ENCODE peak calls at places on chromosome 1, in four cellular contexts. Z is kidney, Q is brain microvascular endothelial cell, T is lower lobe of right lung. H is an unnamed sample.

GRCh38 chr1:19436716-19437476 is 48.4 kb downstream of the CAPZB start:
- DNase-seq in T (peak; percentile 71), Z (peak; percentile 81), Q (peak; percentile 78), H (peak; percentile 89)

GRCh38 chr1:11151854-11152612 is 37.1 kb upstream of the ANGPTL7 start:
- DNase-seq in T (no peak), Z (no peak), Q (no peak), H (no peak)

GRCh38 chr1:206589206-206589605 is 23.1 kb downstream of the EIF2D start:
- DNase-seq in Z (peak; percentile 84), T (no peak), Q (peak; percentile 86), H (no peak)

GRCh38 chr1:185663332-185663731 is 70.9 kb upstream of the HMCN1 start:
- DNase-seq in T (no peak), Q (no peak), Z (no peak), H (no peak)

GRCh38 chr1:79188371-79188770 is 181.8 kb upstream of the ADGRL4 start:
- DNase-seq in Q (peak; percentile 38), Z (no peak), T (no peak), H (no peak)

GRCh38 chr1:3069491-3070303 is 694 bp downstream of the PRDM16 start:
- DNase-seq in T (peak; percentile 55), Q (peak; percentile 50), Z (peak; percentile 75), H (peak; percentile 64)

GRCh38 chr1:201785291-201785690 is 43.7 kb upstream of the IPO9 start:
- DNase-seq in Q (no peak), Z (no peak), T (no peak), H (no peak)

GRCh38 chr1:31707711-31708110 is 3.9 kb upstream of the COL16A1 start:
- DNase-seq in Z (no peak), Q (peak; percentile 63), T (no peak), H (no peak)

GRCh38 chr1:109338091-109338490 is 31.3 kb upstream of the MYBPHL start:
- DNase-seq in T (no peak), Q (no peak), Z (no peak), H (no peak)

GRCh38 chr1:182616130-182617074 is 12.2 kb upstream of the RGS16 start:
- DNase-seq in Q (peak; percentile 45), T (peak; percentile 88), Z (peak; percentile 86), H (peak; percentile 85)

GRCh38 chr1:38113080-38113743 is 66.6 kb upstream of the POU3F1 start:
- DNase-seq in T (no peak), Q (no peak), Z (no peak), H (no peak)

GRCh38 chr1:9230869-9231533 is 3.6 kb upstream of the H6PD start:
- DNase-seq in T (no peak), Q (no peak), Z (no peak), H (no peak)

GRCh38 chr1:9231648-9232332 is 2.8 kb upstream of the H6PD start:
- DNase-seq in Q (peak; percentile 54), T (no peak), Z (no peak), H (no peak)

GRCh38 chr1:9229549-9229948 is 5.0 kb upstream of the H6PD start:
- DNase-seq in T (no peak), Z (no peak), Q (no peak), H (no peak)

GRCh38 chr1:9225411-9225785 is 9.2 kb upstream of the H6PD start:
- DNase-seq in Z (no peak), T (no peak), Q (no peak), H (no peak)

GRCh38 chr1:9228589-9228988 is 6.0 kb upstream of the H6PD start:
- DNase-seq in Q (no peak), Z (no peak), T (no peak), H (no peak)
- H3K4me3 ChIP-seq in Q (no peak overlapping the region), Z (no peak overlapping the region), T (no peak overlapping the region), H (no peak overlapping the region)

GRCh38 chr1:222618001-222618879 is at the start of gene MIA3:
- DNase-seq in T (peak; percentile 88), Z (peak; percentile 96), Q (no peak), H (peak; percentile 93)
- H3K27ac ChIP-seq in T (peak within 1 kb of the TSS; percentile 90), Z (peak within 1 kb of the TSS; percentile 48), Q (peak within 1 kb of the TSS; percentile 84), H (no peak within 1 kb of the TSS)

DNA sequence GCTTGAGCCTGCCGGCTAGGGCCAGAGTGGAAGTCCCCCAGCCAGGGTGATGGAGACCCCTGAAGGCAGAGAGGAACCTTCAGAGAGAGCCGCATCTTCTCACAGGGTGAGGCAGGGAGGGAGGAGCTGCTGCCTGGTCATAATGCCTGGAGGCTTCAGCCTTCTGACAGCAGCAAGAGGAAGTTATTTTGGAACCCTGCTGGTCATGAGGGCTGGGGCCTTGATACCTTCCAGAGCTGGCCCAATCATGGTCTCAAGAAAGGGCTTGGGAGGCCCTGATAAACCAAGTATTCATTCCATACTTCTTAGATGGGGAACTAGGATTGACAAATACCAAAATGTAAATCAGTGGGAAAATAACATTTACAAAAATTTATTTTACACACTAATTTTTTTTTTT is 26.6 kb upstream of the MPZL1 start:
- DNase-seq in Z (no peak), Q (no peak), T (no peak), H (no peak)
- H3K36me3 ChIP-seq in Z (peaks cover 2% of the 10 kb centered on the region), Q (no peaks in the 10 kb centered on the region), T (peaks cover 80% of the 10 kb centered on the region), H (no peaks in the 10 kb centered on the region)

GRCh38 chr1:160846281-160846680 is 16.4 kb downstream of the CD244 start:
- DNase-seq in Q (no peak), T (no peak), Z (no peak), H (no peak)

GRCh38 chr1:160850541-160850940 is 12.1 kb downstream of the CD244 start:
- DNase-seq in Q (no peak), Z (no peak), T (no peak), H (no peak)

GRCh38 chr1:160838876-160839275 is 23.8 kb downstream of the CD244 start:
- DNase-seq in Z (no peak), Q (no peak), T (no peak), H (no peak)

GRCh38 chr1:160841079-160841478 is 21.6 kb downstream of the CD244 start:
- DNase-seq in Z (no peak), T (no peak), Q (no peak), H (no peak)

GRCh38 chr1:160844447-160845232 is 18.0 kb downstream of the CD244 start:
- DNase-seq in Q (no peak), T (no peak), Z (no peak), H (no peak)
- H3K4me3 ChIP-seq in Q (no peak overlapping the region), T (no peak overlapping the region), Z (no peak overlapping the region), H (no peak overlapping the region)

GRCh38 chr1:25548601-25549000 is 5.2 kb downstream of the LDLRAP1 start:
- DNase-seq in Z (no peak), Q (no peak), T (peak; percentile 10), H (no peak)

GRCh38 chr1:25553749-25554425 is 10.5 kb downstream of the LDLRAP1 start:
- DNase-seq in Q (no peak), Z (no peak), T (peak; percentile 39), H (peak; percentile 74)

GRCh38 chr1:25550155-25550506 is 6.7 kb downstream of the LDLRAP1 start:
- DNase-seq in Z (no peak), Q (peak; percentile 54), T (no peak), H (no peak)

GRCh38 chr1:25549273-25550154 is 6.1 kb downstream of the LDLRAP1 start:
- DNase-seq in T (peak; percentile 65), Z (peak; percentile 93), Q (peak; percentile 43), H (no peak)

GRCh38 chr1:25550683-25551310 is 7.4 kb downstream of the LDLRAP1 start:
- DNase-seq in Q (no peak), T (peak; percentile 14), Z (no peak), H (no peak)
- H3K27ac ChIP-seq in Q (no peak overlapping the region), T (peak overlapping the region; percentile 66), Z (no peak overlapping the region), H (peak overlapping the region; percentile 62)

GRCh38 chr1:236888126-236888525 is 93.0 kb downstream of the MTR start:
- DNase-seq in Q (no peak), Z (no peak), T (no peak), H (no peak)

GRCh38 chr1:236890152-236891056 is 95.3 kb downstream of the MTR start:
- DNase-seq in Q (no peak), T (no peak), Z (no peak), H (no peak)

GRCh38 chr1:236888903-236889302 is 93.8 kb downstream of the MTR start:
- DNase-seq in Q (no peak), Z (no peak), T (no peak), H (no peak)

DNA sequence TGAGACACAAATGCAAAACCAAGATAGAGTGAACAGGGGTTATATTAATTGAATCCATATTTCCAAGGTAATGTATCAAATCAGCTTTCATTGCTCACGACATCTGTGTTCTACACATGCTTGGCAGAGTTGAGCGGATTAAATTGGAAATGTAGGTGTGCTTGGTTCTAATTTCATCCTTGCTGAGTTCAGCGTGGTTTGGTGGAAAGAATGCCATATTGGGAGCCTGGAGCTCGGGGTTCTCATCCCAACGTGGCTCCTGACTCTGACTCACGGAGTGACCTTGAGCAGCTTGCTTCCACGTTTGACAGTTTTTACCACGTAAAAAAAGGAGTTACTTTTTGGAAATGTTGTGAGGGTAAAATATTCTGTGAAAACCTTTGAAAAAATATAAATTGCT is 92.0 kb downstream of the MTR start:
- DNase-seq in T (no peak), Z (no peak), Q (no peak), H (no peak)
- H3K36me3 ChIP-seq in T (peaks cover 73% of the 10 kb centered on the region), Z (peaks cover 56% of the 10 kb centered on the region), Q (peaks cover 15% of the 10 kb centered on the region), H (no peaks in the 10 kb centered on the region)

GRCh38 chr1:23695667-23696066 is 4.1 kb downstream of the RPL11 start:
- DNase-seq in Z (no peak), Q (no peak), T (no peak), H (no peak)
- H3K4me3 ChIP-seq in Z (no peak overlapping the region), Q (no peak overlapping the region), T (no peak overlapping the region), H (no peak overlapping the region)